ENCODE peak calls at places on chromosomes 2 and 18, in ten cellular contexts. T is left lung, Y is NCI-H1694 treated with DMSO at 0.1 percent for 48 hours, S is HCEC 1CT, E is GM13976, U is posterior vena cava, N is GM23338, O is head of caudate nucleus, H is hepatic stellate cell, Z is erythroblast. R is an unnamed sample.

GRCh38 chr2:30239308-30240161 is 8.2 kb downstream of the LBH start:
- DNase-seq in T (no peak), Y (peak; percentile 19), S (peak; percentile 47), E (peak; percentile 65), U (peak; percentile 92), N (peak; percentile 84), O (peak; percentile 66), H (peak; percentile 82), Z (peak; percentile 86), R (peak; percentile 70)

GRCh38 chr18:48418409-48419267 is 9.5 kb upstream of the ZBTB7C start:
- DNase-seq in T (no peak), Y (no peak), S (no peak), E (no peak), U (no peak), N (no peak), O (no peak), H (no peak), Z (no peak), R (no peak)

GRCh38 chr2:73739101-73739500 is 2.0 kb upstream of the TPRKB start:
- DNase-seq in T (no peak), Y (no peak), S (no peak), E (no peak), U (no peak), N (no peak), O (no peak), H (no peak), Z (no peak), R (no peak)

GRCh38 chr2:206392118-206392517 is 51.2 kb upstream of the ADAM23 start:
- DNase-seq in T (no peak), Y (peak; percentile 33), S (peak; percentile 42), E (peak; percentile 65), U (no peak), N (peak; percentile 87), O (peak; percentile 52), H (peak; percentile 57), Z (peak; percentile 26), R (peak; percentile 41)

GRCh38 chr2:150464270-150464669 is 23.2 kb downstream of the RND3 start:
- DNase-seq in T (no peak), Y (no peak), S (no peak), E (no peak), U (no peak), N (no peak), O (no peak), H (no peak), Z (no peak), R (no peak)

GRCh38 chr2:218734190-218734975 is 23.7 kb downstream of the TTLL4 start:
- DNase-seq in T (no peak), Y (no peak), S (no peak), E (no peak), U (no peak), N (no peak), O (no peak), H (no peak), Z (no peak), R (no peak)

GRCh38 chr2:191748528-191749180 is 70.7 kb downstream of the NABP1 start:
- DNase-seq in T (no peak), Y (no peak), S (peak; percentile 14), E (peak; percentile 56), U (no peak), N (no peak), O (no peak), H (no peak), Z (no peak), R (no peak)

GRCh38 chr2:157430266-157430665 is 13.6 kb downstream of the CYTIP start:
- DNase-seq in T (no peak), Y (no peak), S (no peak), E (no peak), U (no peak), N (no peak), O (no peak), H (no peak), Z (no peak), R (no peak)

GRCh38 chr2:10371441-10372194 is 68.9 kb downstream of the HPCAL1 start:
- DNase-seq in T (peak; percentile 50), Y (no peak), S (no peak), E (no peak), U (no peak), N (no peak), O (no peak), H (no peak), Z (no peak), R (no peak)

GRCh38 chr2:133486706-133487305 is 81.5 kb downstream of the NCKAP5 start:
- DNase-seq in T (no peak), Y (no peak), S (no peak), E (no peak), U (no peak), N (no peak), O (peak; percentile 26), H (peak; percentile 29), Z (no peak), R (no peak)

GRCh38 chr2:54945401-54946219 is 104.6 kb downstream of the RTN4 start:
- DNase-seq in T (no peak), Y (no peak), S (peak; percentile 77), E (peak; percentile 61), U (peak; percentile 87), N (no peak), O (peak; percentile 51), H (no peak), Z (no peak), R (no peak)

GRCh38 chr18:58748899-58749595 is 77.8 kb downstream of the MALT1 start:
- DNase-seq in T (no peak), Y (no peak), S (no peak), E (no peak), U (no peak), N (no peak), O (no peak), H (no peak), Z (no peak), R (no peak)

GRCh38 chr18:50193796-50194622 is 938 bp downstream of the MYO5B start:
- DNase-seq in T (peak; percentile 80), Y (no peak), S (no peak), E (peak; percentile 32), U (no peak), N (peak; percentile 50), O (no peak), H (no peak), Z (no peak), R (no peak)

GRCh38 chr18:48230459-48231113 is 178.6 kb downstream of the ZBTB7C start:
- DNase-seq in T (no peak), Y (no peak), S (peak; percentile 50), E (peak; percentile 72), U (peak; percentile 90), N (peak; percentile 88), O (peak; percentile 60), H (peak; percentile 50), Z (peak; percentile 41), R (peak; percentile 55)

GRCh38 chr2:72144746-72145657 is 2.7 kb downstream of the CYP26B1 start:
- DNase-seq in T (peak; percentile 84), Y (peak; percentile 40), S (no peak), E (peak; percentile 45), U (peak; percentile 81), N (peak; percentile 89), O (peak; percentile 32), H (no peak), Z (no peak), R (peak; percentile 65)

GRCh38 chr2:217753460-217754200 is 249.2 kb downstream of the TNS1 start:
- DNase-seq in T (no peak), Y (no peak), S (no peak), E (peak; percentile 2), U (no peak), N (no peak), O (no peak), H (no peak), Z (no peak), R (no peak)

GRCh38 chr2:14524041-14524802 is 108.3 kb upstream of the LRATD1 start:
- DNase-seq in T (no peak), Y (no peak), S (peak; percentile 94), E (no peak), U (no peak), N (no peak), O (no peak), H (peak; percentile 4), Z (no peak), R (peak; percentile 24)

GRCh38 chr18:80148316-80149199 is 39.5 kb downstream of the ADNP2 start:
- DNase-seq in T (no peak), Y (no peak), S (no peak), E (no peak), U (no peak), N (no peak), O (peak; percentile 61), H (peak; percentile 38), Z (no peak), R (no peak)

GRCh38 chr2:94874277-94874997 is 3.2 kb downstream of the TEKT4 start:
- DNase-seq in T (peak; percentile 88), Y (peak; percentile 12), S (no peak), E (peak; percentile 93), U (no peak), N (peak; percentile 91), O (peak; percentile 65), H (peak; percentile 68), Z (peak; percentile 57), R (peak; percentile 84)

GRCh38 chr18:8288447-8289213 is 320.6 kb upstream of the RAB12 start:
- DNase-seq in T (no peak), Y (no peak), S (no peak), E (no peak), U (no peak), N (no peak), O (no peak), H (no peak), Z (no peak), R (no peak)

GRCh38 chr18:30819619-30820018 is 222.9 kb downstream of the DSC3 start:
- DNase-seq in T (peak; percentile 7), Y (no peak), S (no peak), E (no peak), U (no peak), N (no peak), O (no peak), H (no peak), Z (no peak), R (no peak)

GRCh38 chr2:46849080-46849715 is 66.4 kb downstream of the MCFD2 start:
- DNase-seq in T (no peak), Y (no peak), S (no peak), E (no peak), U (peak; percentile 68), N (no peak), O (no peak), H (no peak), Z (no peak), R (no peak)

GRCh38 chr2:27354597-27354927 is 2.0 kb downstream of the GTF3C2 start:
- DNase-seq in T (no peak), Y (no peak), S (no peak), E (no peak), U (no peak), N (no peak), O (no peak), H (no peak), Z (no peak), R (no peak)

GRCh38 chr2:74573747-74574562 is 19.4 kb downstream of the DOK1 start:
- DNase-seq in T (no peak), Y (no peak), S (peak; percentile 95), E (no peak), U (no peak), N (no peak), O (no peak), H (no peak), Z (peak; percentile 23), R (peak; percentile 88)

GRCh38 chr18:3441290-3441689 is 8.7 kb upstream of the TGIF1 start:
- DNase-seq in T (no peak), Y (peak; percentile 13), S (peak; percentile 43), E (no peak), U (no peak), N (peak; percentile 55), O (peak; percentile 35), H (no peak), Z (peak; percentile 60), R (no peak)

GRCh38 chr2:10042301-10043161 is 819 bp upstream of the KLF11 start:
- DNase-seq in T (peak; percentile 91), Y (no peak), S (no peak), E (no peak), U (peak; percentile 95), N (peak; percentile 78), O (peak; percentile 56), H (peak; percentile 84), Z (peak; percentile 65), R (no peak)

GRCh38 chr2:118847447-118848172 is at the start of gene EN1:
- DNase-seq in T (no peak), Y (peak; percentile 87), S (no peak), E (peak; percentile 12), U (peak; percentile 92), N (peak; percentile 93), O (no peak), H (no peak), Z (no peak), R (no peak)

GRCh38 chr18:79585395-79586370 is 93.9 kb upstream of the CTDP1 start:
- DNase-seq in T (peak; percentile 53), Y (no peak), S (no peak), E (no peak), U (peak; percentile 71), N (no peak), O (no peak), H (no peak), Z (no peak), R (no peak)

R was measured in HTR-8/SVneo.